ENCODE peak calls at places on chromosome X, in seven cellular contexts. N is lower leg skin, P is heart left ventricle, F is NB4, H is A549, A is Peyer's patch, Y is GM12891. E is an unnamed sample.

GRCh38 chrX:70508296-70508911 is 63.8 kb downstream of the DLG3 start:
- DNase-seq in P (no peak), H (no peak), Y (no peak), N (no peak), F (no peak), A (no peak), E (no peak)

GRCh38 chrX:145792281-145792680 is 25.3 kb upstream of the SLITRK2 start:
- DNase-seq in H (no peak), F (no peak), Y (no peak), P (no peak), N (no peak), A (no peak), E (no peak)

GRCh38 chrX:53476371-53476770 is 42.2 kb upstream of the HSD17B10 start:
- DNase-seq in H (no peak), Y (no peak), A (no peak), P (no peak), N (no peak), F (no peak), E (no peak)

GRCh38 chrX:42485621-42486020 is 292.3 kb downstream of the PPP1R2C start:
- DNase-seq in N (no peak), P (no peak), H (no peak), A (no peak), F (no peak), Y (no peak), E (no peak)

GRCh38 chrX:132480581-132481203 is 8.1 kb downstream of the MBNL3 start:
- DNase-seq in P (no peak), A (peak), N (peak), H (no peak), F (peak), Y (no peak), E (no peak)

GRCh38 chrX:118745570-118745969 is 18.2 kb downstream of the IL13RA1 start:
- DNase-seq in A (no peak), N (no peak), H (no peak), F (no peak), Y (no peak), P (no peak), E (no peak)

GRCh38 chrX:44306336-44306735 is 37.1 kb downstream of the EFHC2 start:
- DNase-seq in H (no peak), N (peak), P (no peak), Y (no peak), F (no peak), A (no peak), E (no peak)

GRCh38 chrX:49884290-49884862 is 5.1 kb downstream of the USP27X start:
- DNase-seq in N (no peak), A (peak), H (peak), F (peak), Y (peak), P (peak), E (no peak)

GRCh38 chrX:136822337-136823095 is 41.8 kb upstream of the ARHGEF6 start:
- DNase-seq in Y (no peak), F (no peak), P (no peak), N (no peak), H (no peak), A (no peak), E (no peak)

GRCh38 chrX:119682019-119682989 is 10.7 kb downstream of the SEPTIN6 start:
- DNase-seq in H (no peak), P (no peak), N (no peak), A (peak), F (peak), Y (no peak), E (no peak)

GRCh38 chrX:100883654-100884053 is 9.5 kb upstream of the NOX1 start:
- DNase-seq in A (no peak), F (no peak), H (no peak), N (no peak), Y (no peak), P (no peak), E (no peak)

GRCh38 chrX:155216940-155217450 is 735 bp downstream of the VBP1 start:
- DNase-seq in N (no peak), F (no peak), A (no peak), Y (no peak), P (no peak), H (no peak), E (no peak)

GRCh38 chrX:16148896-16149295 is 18.4 kb upstream of the MAGEB17 start:
- DNase-seq in P (no peak), F (no peak), A (no peak), Y (no peak), N (no peak), H (no peak), E (no peak)

GRCh38 chrX:122565952-122566351 is 618.1 kb upstream of the GRIA3 start:
- DNase-seq in N (peak), A (no peak), Y (no peak), P (no peak), H (no peak), F (no peak), E (no peak)

GRCh38 chrX:17595456-17596035 is 141.7 kb upstream of the SCML1 start:
- DNase-seq in P (no peak), Y (no peak), H (no peak), N (no peak), F (no peak), A (no peak), E (no peak)

GRCh38 chrX:85114776-85115175 is 111.1 kb downstream of the APOOL start:
- DNase-seq in N (no peak), H (no peak), Y (no peak), P (no peak), F (no peak), A (no peak), E (no peak)

GRCh38 chrX:55813150-55813549 is 95.6 kb downstream of the RRAGB start:
- DNase-seq in P (no peak), N (no peak), Y (no peak), F (no peak), H (no peak), A (no peak), E (no peak)

GRCh38 chrX:153766098-153766817 is 2.2 kb downstream of the PLXNB3 start:
- DNase-seq in Y (peak), H (no peak), A (no peak), P (peak), F (peak), N (no peak), E (no peak)

GRCh38 chrX:128975716-128976115 is 547.6 kb downstream of the SMARCA1 start:
- DNase-seq in Y (peak), A (peak), F (peak), N (no peak), P (no peak), H (peak), E (no peak)

GRCh38 chrX:84339507-84340364 is 151.7 kb upstream of the RPS6KA6 start:
- DNase-seq in N (no peak), P (no peak), A (no peak), H (peak), F (peak), Y (no peak), E (no peak)

DNA sequence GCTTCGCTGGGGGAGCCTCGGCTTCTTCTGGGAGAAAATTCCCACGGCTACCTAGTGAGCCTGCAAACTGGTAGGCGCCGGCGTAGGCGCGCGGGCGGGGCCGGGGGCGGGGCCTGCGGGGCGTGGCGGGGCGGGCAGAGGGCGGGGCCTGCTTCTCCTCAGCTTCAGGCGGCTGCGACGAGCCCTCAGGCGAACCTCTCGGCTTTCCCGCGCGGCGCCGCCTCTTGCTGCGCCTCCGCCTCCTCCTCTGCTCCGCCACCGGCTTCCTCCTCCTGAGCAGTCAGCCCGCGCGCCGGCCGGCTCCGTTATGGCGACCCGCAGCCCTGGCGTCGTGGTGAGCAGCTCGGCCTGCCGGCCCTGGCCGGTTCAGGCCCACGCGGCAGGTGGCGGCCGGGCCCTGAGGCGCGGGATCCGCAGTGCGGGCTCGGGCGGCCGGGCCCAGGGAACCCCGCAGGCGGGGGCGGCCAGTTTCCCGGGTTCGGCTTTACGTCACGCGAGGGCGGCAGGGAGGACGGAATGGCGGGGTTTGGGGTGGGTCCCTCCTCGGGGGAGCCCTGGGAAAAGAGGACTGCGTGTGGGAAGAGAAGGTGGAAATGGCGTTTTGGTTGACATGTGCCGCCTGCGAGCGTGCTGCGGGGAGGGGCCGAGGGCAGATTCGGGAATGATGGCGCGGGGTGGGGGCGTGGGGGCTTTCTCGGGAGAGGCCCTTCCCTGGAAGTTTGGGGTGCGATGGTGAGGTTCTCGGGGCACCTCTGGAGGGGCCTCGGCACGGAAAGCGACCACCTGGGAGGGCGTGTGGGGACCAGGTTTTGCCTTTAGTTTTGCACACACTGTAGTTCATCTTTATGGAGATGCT is at the start of gene HPRT1:
- DNase-seq in F (peak), Y (peak), P (peak), N (peak), H (peak), A (peak), E (peak)
- TF ChIP-seq POLR2A in F (peak), Y (no peak), P (peak), N (no peak), H (peak), A (no peak), E (no peak)

GRCh38 chrX:40647307-40648197 is at the start of gene CXorf38:
- DNase-seq in H (peak), F (peak), P (peak), Y (peak), N (peak), A (peak), E (peak)
- TF ChIP-seq POLR2A in H (peak), F (peak), P (peak), Y (peak), N (no peak), A (peak), E (no peak)

DNA sequence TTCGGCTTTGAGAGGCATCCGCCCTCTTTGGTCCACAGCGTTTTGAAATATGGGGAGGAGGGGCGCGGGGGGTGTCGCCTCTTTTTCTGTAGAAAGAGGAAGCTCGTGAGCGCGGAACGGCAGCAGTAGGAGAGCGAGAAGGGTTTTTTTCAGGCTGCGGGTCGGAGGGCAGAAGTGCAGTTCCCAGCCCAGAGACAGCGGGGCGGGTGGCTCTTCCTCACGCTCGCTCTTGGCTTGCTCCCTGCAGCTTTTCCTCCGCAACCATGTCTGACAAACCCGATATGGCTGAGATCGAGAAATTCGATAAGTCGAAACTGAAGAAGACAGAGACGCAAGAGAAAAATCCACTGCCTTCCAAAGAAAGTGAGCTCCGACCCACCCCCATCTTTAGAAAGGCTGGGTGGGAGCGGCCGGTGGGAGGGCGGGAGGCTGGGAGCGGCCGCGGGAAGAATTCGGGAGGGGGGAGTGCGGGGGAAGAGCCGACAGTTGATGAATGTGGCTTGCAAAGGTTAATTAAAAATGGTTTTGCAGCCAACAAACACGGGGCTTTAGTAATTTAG is 1.2 kb downstream of the TMSB4X start:
- DNase-seq in A (peak), N (no peak), H (peak), F (peak), P (peak), Y (no peak), E (no peak)
- TF ChIP-seq POLR2A in A (no peak), N (no peak), H (no peak), F (no peak), P (no peak), Y (no peak), E (no peak)

DNA sequence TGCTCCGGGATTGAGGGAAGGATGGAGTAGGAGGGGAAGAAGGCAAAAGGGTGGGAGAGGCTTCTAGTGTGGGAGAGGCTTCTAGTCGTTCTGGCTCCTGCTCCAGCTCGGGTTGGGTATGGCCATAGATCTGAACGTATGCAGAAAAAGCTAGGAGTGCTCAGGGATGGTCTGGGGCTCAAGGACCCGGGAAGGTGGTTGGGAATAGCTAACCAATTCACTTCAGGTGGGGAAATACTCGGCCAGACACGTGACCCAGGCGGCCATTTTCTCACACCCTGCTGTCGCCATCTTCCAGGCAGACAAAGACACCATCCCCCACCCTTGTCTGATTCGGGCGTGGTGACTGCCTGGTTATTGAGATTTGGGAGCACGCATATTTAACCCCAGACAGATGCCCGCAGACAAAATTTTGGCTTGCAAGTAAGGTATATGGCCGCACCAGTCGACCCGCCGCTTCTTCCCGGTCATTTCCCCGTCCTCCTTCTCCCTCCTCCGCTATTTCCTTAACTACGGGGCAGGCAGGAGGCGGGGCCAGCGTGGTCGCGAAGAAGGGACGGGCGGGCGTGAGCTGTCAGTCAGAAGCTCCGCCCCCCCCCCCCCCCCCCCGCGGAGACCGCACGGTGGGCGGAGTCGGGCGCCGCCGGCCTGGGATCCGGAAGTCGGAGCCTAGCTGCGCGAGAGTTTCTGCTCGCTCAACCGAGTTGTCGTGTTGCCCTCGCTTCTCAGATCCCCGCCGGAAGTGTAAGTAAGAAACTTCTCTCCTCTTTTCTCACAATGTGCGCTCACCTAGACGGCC is at the start of gene GNL3L:
- DNase-seq in F (peak), A (peak), N (peak), Y (peak), P (peak), H (peak), E (peak)
- TF ChIP-seq POLR2A in F (peak), A (peak), N (no peak), Y (no peak), P (peak), H (peak), E (no peak)

DNA sequence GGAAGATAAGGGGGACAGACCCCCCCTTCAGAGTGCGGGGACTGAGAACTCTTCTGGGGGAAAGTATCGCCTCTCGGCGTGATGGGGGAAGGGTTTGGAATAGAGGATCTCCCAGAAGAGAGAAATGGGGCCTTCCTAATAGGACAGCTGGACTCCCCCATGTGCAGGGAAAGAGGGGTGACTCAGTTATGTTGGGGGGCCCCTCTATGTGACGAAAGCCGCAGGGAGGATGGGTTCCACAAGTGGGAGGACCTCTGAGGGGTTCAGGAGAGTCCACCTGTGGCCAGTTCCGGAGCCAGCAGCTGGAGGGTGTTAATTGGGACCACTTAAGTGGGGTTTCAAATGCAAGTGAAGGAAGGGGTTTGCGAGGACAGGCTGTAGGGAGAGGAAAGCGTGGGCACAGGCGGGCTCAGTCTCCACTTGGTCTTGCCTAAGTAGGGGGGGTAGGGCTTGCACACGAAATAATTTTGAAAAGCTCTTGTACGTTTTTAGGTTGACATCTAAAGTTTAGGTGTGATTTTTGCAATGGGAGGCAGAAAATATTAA is 721 bp downstream of the SUV39H1 start:
- DNase-seq in A (no peak), Y (no peak), H (peak), F (peak), N (no peak), P (no peak), E (no peak)
- TF ChIP-seq POLR2A in A (no peak), Y (no peak), H (no peak), F (no peak), N (no peak), P (no peak), E (no peak)

GRCh38 chrX:40170830-40171512 is 73.2 kb upstream of the BCOR start:
- DNase-seq in F (peak), N (no peak), P (no peak), Y (no peak), A (peak), H (no peak), E (no peak)

GRCh38 chrX:40171513-40172168 is 73.9 kb upstream of the BCOR start:
- DNase-seq in N (no peak), Y (no peak), A (no peak), P (no peak), F (peak), H (no peak), E (peak)

GRCh38 chrX:40173662-40174593 is 76.2 kb upstream of the BCOR start:
- DNase-seq in Y (no peak), N (no peak), A (peak), H (no peak), F (peak), P (peak), E (no peak)

GRCh38 chrX:40172980-40173661 is 75.4 kb upstream of the BCOR start:
- DNase-seq in P (no peak), Y (no peak), A (no peak), N (no peak), F (no peak), H (no peak), E (no peak)

DNA sequence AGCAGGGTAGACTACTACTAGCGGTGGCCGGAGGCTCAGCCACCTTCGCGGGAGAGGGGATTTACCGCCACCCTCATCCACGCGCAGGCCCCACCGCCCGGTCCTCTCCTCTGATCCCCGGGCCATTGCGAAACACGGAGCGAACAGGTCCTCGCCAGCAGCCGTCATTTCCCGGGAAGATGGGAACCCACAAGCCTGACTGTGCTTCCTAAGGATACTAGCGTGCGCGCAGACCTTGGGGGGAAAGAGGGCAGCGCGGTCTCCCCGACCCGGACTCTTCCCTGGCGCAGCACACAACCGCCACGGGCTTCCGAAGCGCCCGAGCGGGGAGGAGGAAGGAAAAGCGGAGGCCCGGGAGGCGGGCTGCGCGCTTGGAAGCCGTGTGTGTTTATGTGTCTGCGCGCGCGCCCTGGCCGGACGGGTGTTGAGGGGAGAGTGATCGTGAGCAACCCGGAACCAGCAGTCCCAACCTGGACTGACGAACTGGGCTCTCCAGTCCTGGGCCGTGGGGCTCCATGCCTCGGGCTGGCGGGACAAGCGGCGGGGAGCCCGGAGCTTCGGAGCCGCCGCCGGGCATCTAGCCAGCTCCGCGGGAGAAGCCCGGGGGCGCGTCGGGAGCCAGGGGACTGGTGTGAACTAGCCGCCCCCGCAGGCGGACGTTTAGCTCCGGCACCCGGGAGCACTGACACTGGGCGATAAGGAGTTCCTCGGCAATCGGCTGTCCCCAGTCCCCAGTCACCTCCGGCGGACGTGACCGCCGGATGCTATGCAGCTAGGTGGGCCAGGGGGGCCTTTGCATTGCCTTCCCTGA is 74.6 kb upstream of the BCOR start:
- DNase-seq in A (peak), P (peak), Y (no peak), F (peak), N (no peak), H (no peak), E (no peak)
- TF ChIP-seq POLR2A in A (peak), P (peak), Y (no peak), F (no peak), N (no peak), H (no peak), E (peak)

GRCh38 chrX:108091266-108091877 is at the start of the genes ATG4A and PSMD10:
- DNase-seq in Y (peak), A (peak), H (peak), F (peak), P (peak), N (peak), E (peak)
- TF ChIP-seq POLR2A in Y (no peak), A (peak), H (peak), F (peak), P (peak), N (no peak), E (peak)

E was measured in suprapubic skin.